ENCODE peak calls at places on chromosomes 5 and 9, in eight cellular contexts. One of them, this sample, is unnamed.

GRCh38 chr5:145478651-145479050 is 356.5 kb downstream of the PRELID2 start:
- DNase-seq in lung microvascular endothelial cell: peak; percentile 1
- DNase-seq in IMR-90: peak; percentile 76
- DNase-seq in WTC11: no peak
- DNase-seq in iris pigment epithelial cell: peak; percentile 78
- DNase-seq in heart left ventricle: no peak
- DNase-seq in GM04504: no peak
- DNase-seq in thyroid gland: no peak
- DNase-seq in this sample: no peak

GRCh38 chr9:113988385-113988784 is 89.7 kb downstream of the AMBP start:
- DNase-seq in lung microvascular endothelial cell: no peak
- DNase-seq in IMR-90: no peak
- DNase-seq in WTC11: no peak
- DNase-seq in iris pigment epithelial cell: no peak
- DNase-seq in heart left ventricle: no peak
- DNase-seq in GM04504: no peak
- DNase-seq in thyroid gland: no peak
- DNase-seq in this sample: no peak

GRCh38 chr5:177049285-177049684 is 26.8 kb downstream of the ZNF346 start:
- DNase-seq in lung microvascular endothelial cell: peak; percentile 21
- DNase-seq in IMR-90: no peak
- DNase-seq in WTC11: no peak
- DNase-seq in iris pigment epithelial cell: no peak
- DNase-seq in heart left ventricle: no peak
- DNase-seq in GM04504: no peak
- DNase-seq in thyroid gland: no peak
- DNase-seq in this sample: no peak

GRCh38 chr5:43396762-43397304 is 15.4 kb downstream of the CCL28 start:
- DNase-seq in lung microvascular endothelial cell: peak; percentile 17
- DNase-seq in IMR-90: no peak
- DNase-seq in WTC11: peak; percentile 59
- DNase-seq in iris pigment epithelial cell: peak; percentile 19
- DNase-seq in heart left ventricle: no peak
- DNase-seq in GM04504: no peak
- DNase-seq in thyroid gland: peak; percentile 85
- DNase-seq in this sample: peak; percentile 26

GRCh38 chr5:36238896-36239295 is 2.8 kb downstream of the NADK2 start:
- DNase-seq in lung microvascular endothelial cell: no peak
- DNase-seq in IMR-90: no peak
- DNase-seq in WTC11: no peak
- DNase-seq in iris pigment epithelial cell: no peak
- DNase-seq in heart left ventricle: no peak
- DNase-seq in GM04504: no peak
- DNase-seq in thyroid gland: no peak
- DNase-seq in this sample: no peak

GRCh38 chr5:122653087-122654017 is 121.5 kb upstream of the SNX2 start:
- DNase-seq in lung microvascular endothelial cell: no peak
- DNase-seq in IMR-90: peak; percentile 16
- DNase-seq in WTC11: no peak
- DNase-seq in iris pigment epithelial cell: peak; percentile 49
- DNase-seq in heart left ventricle: no peak
- DNase-seq in GM04504: no peak
- DNase-seq in thyroid gland: no peak
- DNase-seq in this sample: no peak

GRCh38 chr5:144941004-144941403 is 770.3 kb downstream of the KCTD16 start:
- DNase-seq in lung microvascular endothelial cell: no peak
- DNase-seq in IMR-90: no peak
- DNase-seq in WTC11: no peak
- DNase-seq in iris pigment epithelial cell: no peak
- DNase-seq in heart left ventricle: no peak
- DNase-seq in GM04504: no peak
- DNase-seq in thyroid gland: no peak
- DNase-seq in this sample: no peak

GRCh38 chr5:133799556-133799955 is 168.9 kb downstream of the C5orf15 start:
- DNase-seq in lung microvascular endothelial cell: no peak
- DNase-seq in IMR-90: no peak
- DNase-seq in WTC11: no peak
- DNase-seq in iris pigment epithelial cell: no peak
- DNase-seq in heart left ventricle: no peak
- DNase-seq in GM04504: no peak
- DNase-seq in thyroid gland: no peak
- DNase-seq in this sample: no peak

GRCh38 chr9:137077010-137077747 is at the start of gene UAP1L1:
- DNase-seq in lung microvascular endothelial cell: peak; percentile 88
- DNase-seq in IMR-90: peak; percentile 42
- DNase-seq in WTC11: peak; percentile 64
- DNase-seq in iris pigment epithelial cell: peak; percentile 57
- DNase-seq in heart left ventricle: peak; percentile 78
- DNase-seq in GM04504: peak; percentile 24
- DNase-seq in thyroid gland: peak; percentile 86
- DNase-seq in this sample: peak; percentile 67

GRCh38 chr9:114163517-114163924 is 8.2 kb downstream of the COL27A1 start:
- DNase-seq in lung microvascular endothelial cell: peak; percentile 85
- DNase-seq in IMR-90: peak; percentile 60
- DNase-seq in WTC11: peak; percentile 58
- DNase-seq in iris pigment epithelial cell: peak; percentile 51
- DNase-seq in heart left ventricle: peak; percentile 55
- DNase-seq in GM04504: no peak
- DNase-seq in thyroid gland: peak; percentile 38
- DNase-seq in this sample: peak; percentile 69

GRCh38 chr5:81948349-81948748 is 23.5 kb upstream of the ATG10 start:
- DNase-seq in lung microvascular endothelial cell: no peak
- DNase-seq in IMR-90: peak; percentile 20
- DNase-seq in WTC11: no peak
- DNase-seq in iris pigment epithelial cell: peak; percentile 50
- DNase-seq in heart left ventricle: no peak
- DNase-seq in GM04504: no peak
- DNase-seq in thyroid gland: peak; percentile 3
- DNase-seq in this sample: no peak

GRCh38 chr5:176895350-176895749 is 3.8 kb downstream of the HK3 start:
- DNase-seq in lung microvascular endothelial cell: no peak
- DNase-seq in IMR-90: no peak
- DNase-seq in WTC11: no peak
- DNase-seq in iris pigment epithelial cell: no peak
- DNase-seq in heart left ventricle: no peak
- DNase-seq in GM04504: no peak
- DNase-seq in thyroid gland: no peak
- DNase-seq in this sample: no peak

GRCh38 chr5:132953710-132954109 is 9.7 kb downstream of the AFF4 start:
- DNase-seq in lung microvascular endothelial cell: no peak
- DNase-seq in IMR-90: peak; percentile 19
- DNase-seq in WTC11: no peak
- DNase-seq in iris pigment epithelial cell: peak; percentile 14
- DNase-seq in heart left ventricle: no peak
- DNase-seq in GM04504: no peak
- DNase-seq in thyroid gland: no peak
- DNase-seq in this sample: no peak

GRCh38 chr9:69131682-69132081 is 42.4 kb upstream of the TJP2 start:
- DNase-seq in lung microvascular endothelial cell: peak; percentile 28
- DNase-seq in IMR-90: peak; percentile 96
- DNase-seq in WTC11: no peak
- DNase-seq in iris pigment epithelial cell: peak; percentile 92
- DNase-seq in heart left ventricle: no peak
- DNase-seq in GM04504: peak; percentile 87
- DNase-seq in thyroid gland: no peak
- DNase-seq in this sample: peak; percentile 66

GRCh38 chr5:160342413-160342941 is 27.9 kb downstream of the C1QTNF2 start:
- DNase-seq in lung microvascular endothelial cell: no peak
- DNase-seq in IMR-90: peak; percentile 61
- DNase-seq in WTC11: no peak
- DNase-seq in iris pigment epithelial cell: peak; percentile 47
- DNase-seq in heart left ventricle: no peak
- DNase-seq in GM04504: peak; percentile 65
- DNase-seq in thyroid gland: peak; percentile 28
- DNase-seq in this sample: no peak

GRCh38 chr5:67350600-67351315 is 154.2 kb upstream of the CD180 start:
- DNase-seq in lung microvascular endothelial cell: peak; percentile 65
- DNase-seq in IMR-90: no peak
- DNase-seq in WTC11: no peak
- DNase-seq in iris pigment epithelial cell: no peak
- DNase-seq in heart left ventricle: no peak
- DNase-seq in GM04504: no peak
- DNase-seq in thyroid gland: no peak
- DNase-seq in this sample: no peak

GRCh38 chr5:96572864-96573512 is 89.2 kb upstream of the CAST start:
- DNase-seq in lung microvascular endothelial cell: no peak
- DNase-seq in IMR-90: peak; percentile 99
- DNase-seq in WTC11: no peak
- DNase-seq in iris pigment epithelial cell: peak; percentile 99
- DNase-seq in heart left ventricle: no peak
- DNase-seq in GM04504: peak; percentile 85
- DNase-seq in thyroid gland: no peak
- DNase-seq in this sample: peak; percentile 59

GRCh38 chr9:83011611-83012010 is 51.3 kb downstream of the RASEF start:
- DNase-seq in lung microvascular endothelial cell: no peak
- DNase-seq in IMR-90: peak; percentile 72
- DNase-seq in WTC11: no peak
- DNase-seq in iris pigment epithelial cell: peak; percentile 13
- DNase-seq in heart left ventricle: no peak
- DNase-seq in GM04504: no peak
- DNase-seq in thyroid gland: no peak
- DNase-seq in this sample: peak; percentile 40

GRCh38 chr5:50655810-50656205 is 10.6 kb upstream of the PARP8 start:
- DNase-seq in lung microvascular endothelial cell: no peak
- DNase-seq in IMR-90: no peak
- DNase-seq in WTC11: no peak
- DNase-seq in iris pigment epithelial cell: no peak
- DNase-seq in heart left ventricle: no peak
- DNase-seq in GM04504: no peak
- DNase-seq in thyroid gland: peak; percentile 37
- DNase-seq in this sample: no peak

GRCh38 chr9:130746434-130747212 is 53.0 kb downstream of the EXOSC2 start:
- DNase-seq in lung microvascular endothelial cell: no peak
- DNase-seq in IMR-90: no peak
- DNase-seq in WTC11: no peak
- DNase-seq in iris pigment epithelial cell: no peak
- DNase-seq in heart left ventricle: no peak
- DNase-seq in GM04504: no peak
- DNase-seq in thyroid gland: no peak
- DNase-seq in this sample: no peak

GRCh38 chr5:176837707-176838115 is 27.4 kb downstream of the UNC5A start:
- DNase-seq in lung microvascular endothelial cell: peak; percentile 94
- DNase-seq in IMR-90: peak; percentile 83
- DNase-seq in WTC11: peak; percentile 97
- DNase-seq in iris pigment epithelial cell: peak; percentile 86
- DNase-seq in heart left ventricle: peak; percentile 93
- DNase-seq in GM04504: peak; percentile 68
- DNase-seq in thyroid gland: peak; percentile 94
- DNase-seq in this sample: peak; percentile 77

GRCh38 chr9:27671591-27671990 is 98.3 kb upstream of the C9orf72 start:
- DNase-seq in lung microvascular endothelial cell: no peak
- DNase-seq in IMR-90: peak; percentile 1
- DNase-seq in WTC11: no peak
- DNase-seq in iris pigment epithelial cell: peak; percentile 65
- DNase-seq in heart left ventricle: no peak
- DNase-seq in GM04504: no peak
- DNase-seq in thyroid gland: no peak
- DNase-seq in this sample: no peak

GRCh38 chr5:75031366-75031765 is 21.0 kb downstream of the GCNT4 start:
- DNase-seq in lung microvascular endothelial cell: no peak
- DNase-seq in IMR-90: no peak
- DNase-seq in WTC11: no peak
- DNase-seq in iris pigment epithelial cell: no peak
- DNase-seq in heart left ventricle: no peak
- DNase-seq in GM04504: no peak
- DNase-seq in thyroid gland: no peak
- DNase-seq in this sample: no peak

GRCh38 chr9:91832322-91832721 is 117.7 kb downstream of the ROR2 start:
- DNase-seq in lung microvascular endothelial cell: no peak
- DNase-seq in IMR-90: no peak
- DNase-seq in WTC11: no peak
- DNase-seq in iris pigment epithelial cell: no peak
- DNase-seq in heart left ventricle: no peak
- DNase-seq in GM04504: no peak
- DNase-seq in thyroid gland: no peak
- DNase-seq in this sample: no peak

GRCh38 chr5:159316519-159317383 is 13.5 kb downstream of the IL12B start:
- DNase-seq in lung microvascular endothelial cell: peak; percentile 78
- DNase-seq in IMR-90: peak; percentile 67
- DNase-seq in WTC11: peak; percentile 46
- DNase-seq in iris pigment epithelial cell: peak; percentile 80
- DNase-seq in heart left ventricle: no peak
- DNase-seq in GM04504: no peak
- DNase-seq in thyroid gland: peak; percentile 39
- DNase-seq in this sample: peak; percentile 35

GRCh38 chr5:111772456-111772855 is 15.5 kb upstream of the NREP start:
- DNase-seq in lung microvascular endothelial cell: no peak
- DNase-seq in IMR-90: peak; percentile 27
- DNase-seq in WTC11: peak; percentile 63
- DNase-seq in iris pigment epithelial cell: no peak
- DNase-seq in heart left ventricle: no peak
- DNase-seq in GM04504: no peak
- DNase-seq in thyroid gland: no peak
- DNase-seq in this sample: no peak

GRCh38 chr5:134948929-134949328 is 18.8 kb upstream of the CATSPER3 start:
- DNase-seq in lung microvascular endothelial cell: no peak
- DNase-seq in IMR-90: peak; percentile 48
- DNase-seq in WTC11: no peak
- DNase-seq in iris pigment epithelial cell: peak; percentile 62
- DNase-seq in heart left ventricle: peak; percentile 54
- DNase-seq in GM04504: no peak
- DNase-seq in thyroid gland: peak; percentile 14
- DNase-seq in this sample: no peak

GRCh38 chr5:10507575-10508024 is 56.3 kb upstream of the ANKRD33B start:
- DNase-seq in lung microvascular endothelial cell: no peak
- DNase-seq in IMR-90: peak; percentile 58
- DNase-seq in WTC11: no peak
- DNase-seq in iris pigment epithelial cell: peak; percentile 62
- DNase-seq in heart left ventricle: no peak
- DNase-seq in GM04504: peak; percentile 66
- DNase-seq in thyroid gland: no peak
- DNase-seq in this sample: peak; percentile 38